ENCODE peak calls at places on chromosomes 11 and 22, in six cellular contexts. V, A, P, H, T and Z are unnamed samples.

GRCh38 chr11:125376856-125377255 is 119.2 kb downstream of the FEZ1 start:
- DNase-seq in V (no peak), A (no peak), P (no peak), H (peak; percentile 41), T (no peak), Z (no peak)

GRCh38 chr11:109422755-109423113 is 744 bp downstream of the C11orf87 start:
- DNase-seq in V (no peak), A (no peak), P (no peak), H (peak; percentile 36), T (no peak), Z (no peak)

GRCh38 chr11:65498042-65498726 is 661 bp upstream of the MALAT1 start:
- DNase-seq in V (no peak), A (peak; percentile 65), P (peak; percentile 63), H (peak; percentile 47), T (peak; percentile 72), Z (no peak)

GRCh38 chr11:58024601-58025091 is 965 bp downstream of the OR9Q1 start:
- DNase-seq in V (peak; percentile 15), A (peak; percentile 83), P (peak; percentile 1), H (peak; percentile 42), T (no peak), Z (no peak)

GRCh38 chr11:67051945-67052488 is 4.6 kb upstream of the RHOD start:
- DNase-seq in V (no peak), A (no peak), P (no peak), H (no peak), T (no peak), Z (no peak)

GRCh38 chr11:64040684-64041267 is 5.0 kb downstream of the FLRT1 start:
- DNase-seq in V (no peak), A (no peak), P (peak; percentile 38), H (no peak), T (no peak), Z (no peak)

GRCh38 chr22:46602025-46602424 is 18.2 kb upstream of the GRAMD4 start:
- DNase-seq in V (no peak), A (no peak), P (no peak), H (no peak), T (no peak), Z (no peak)

GRCh38 chr11:58977470-58977869 is 38.2 kb downstream of the GLYATL1 start:
- DNase-seq in V (no peak), A (no peak), P (no peak), H (no peak), T (no peak), Z (no peak)

GRCh38 chr11:45879803-45880685 is 5.4 kb upstream of the MAPK8IP1 start:
- DNase-seq in V (no peak), A (no peak), P (no peak), H (peak; percentile 19), T (no peak), Z (no peak)

GRCh38 chr11:3129591-3130268 is 35.4 kb downstream of the OSBPL5 start:
- DNase-seq in V (no peak), A (no peak), P (no peak), H (no peak), T (no peak), Z (no peak)

GRCh38 chr11:1113405-1114201 is 38.9 kb downstream of the MUC2 start:
- DNase-seq in V (no peak), A (peak; percentile 23), P (no peak), H (no peak), T (no peak), Z (no peak)

GRCh38 chr11:13942908-13943505 is 19.5 kb upstream of the SPON1 start:
- DNase-seq in V (no peak), A (no peak), P (no peak), H (peak; percentile 42), T (no peak), Z (no peak)

GRCh38 chr11:78414321-78415051 is 3.1 kb downstream of the GAB2 start:
- DNase-seq in V (no peak), A (no peak), P (no peak), H (no peak), T (no peak), Z (no peak)

GRCh38 chr22:34414467-34415440 is 494.5 kb upstream of the LARGE1 start:
- DNase-seq in V (no peak), A (no peak), P (peak; percentile 93), H (peak; percentile 6), T (no peak), Z (no peak)

GRCh38 chr11:114058871-114059277 is 637 bp upstream of the ZBTB16 start:
- DNase-seq in V (no peak), A (peak; percentile 55), P (no peak), H (no peak), T (no peak), Z (no peak)

GRCh38 chr11:114058026-114058706 is 1.3 kb upstream of the ZBTB16 start:
- DNase-seq in V (no peak), A (peak; percentile 71), P (peak; percentile 57), H (no peak), T (no peak), Z (no peak)

GRCh38 chr11:114056409-114056808 is 3.1 kb upstream of the ZBTB16 start:
- DNase-seq in V (no peak), A (no peak), P (no peak), H (no peak), T (no peak), Z (no peak)

GRCh38 chr11:114057605-114058004 is 1.9 kb upstream of the ZBTB16 start:
- DNase-seq in V (no peak), A (no peak), P (no peak), H (no peak), T (no peak), Z (no peak)

DNA sequence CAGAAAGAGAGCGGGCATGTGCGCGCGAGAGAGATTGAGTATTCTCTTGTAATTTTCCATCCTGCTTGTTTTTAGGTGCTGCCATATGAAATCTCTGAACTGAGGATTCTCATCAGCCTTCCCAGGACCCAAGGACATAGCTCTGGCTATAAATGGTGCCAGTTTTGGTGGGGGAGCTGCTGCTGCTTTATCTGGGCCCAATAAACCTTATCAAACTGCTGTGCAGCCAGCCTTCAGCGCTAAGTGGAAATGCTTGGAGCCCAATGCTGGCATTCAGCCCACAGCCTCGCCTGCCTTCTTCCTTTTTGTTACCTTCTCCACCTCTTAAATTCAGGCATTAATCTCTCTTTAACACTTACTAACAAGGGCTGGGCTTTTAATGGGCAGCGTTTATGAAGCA is 2.4 kb upstream of the ZBTB16 start:
- DNase-seq in V (no peak), A (peak; percentile 60), P (peak; percentile 44), H (no peak), T (no peak), Z (no peak)
- H3K27me3 ChIP-seq in V (no peaks in the 10 kb centered on the region), A (no peaks in the 10 kb centered on the region), P (peaks cover 80% of the 10 kb centered on the region), H (peaks cover 48% of the 10 kb centered on the region), T (peaks cover 16% of the 10 kb centered on the region), Z (peaks cover 40% of the 10 kb centered on the region)

DNA sequence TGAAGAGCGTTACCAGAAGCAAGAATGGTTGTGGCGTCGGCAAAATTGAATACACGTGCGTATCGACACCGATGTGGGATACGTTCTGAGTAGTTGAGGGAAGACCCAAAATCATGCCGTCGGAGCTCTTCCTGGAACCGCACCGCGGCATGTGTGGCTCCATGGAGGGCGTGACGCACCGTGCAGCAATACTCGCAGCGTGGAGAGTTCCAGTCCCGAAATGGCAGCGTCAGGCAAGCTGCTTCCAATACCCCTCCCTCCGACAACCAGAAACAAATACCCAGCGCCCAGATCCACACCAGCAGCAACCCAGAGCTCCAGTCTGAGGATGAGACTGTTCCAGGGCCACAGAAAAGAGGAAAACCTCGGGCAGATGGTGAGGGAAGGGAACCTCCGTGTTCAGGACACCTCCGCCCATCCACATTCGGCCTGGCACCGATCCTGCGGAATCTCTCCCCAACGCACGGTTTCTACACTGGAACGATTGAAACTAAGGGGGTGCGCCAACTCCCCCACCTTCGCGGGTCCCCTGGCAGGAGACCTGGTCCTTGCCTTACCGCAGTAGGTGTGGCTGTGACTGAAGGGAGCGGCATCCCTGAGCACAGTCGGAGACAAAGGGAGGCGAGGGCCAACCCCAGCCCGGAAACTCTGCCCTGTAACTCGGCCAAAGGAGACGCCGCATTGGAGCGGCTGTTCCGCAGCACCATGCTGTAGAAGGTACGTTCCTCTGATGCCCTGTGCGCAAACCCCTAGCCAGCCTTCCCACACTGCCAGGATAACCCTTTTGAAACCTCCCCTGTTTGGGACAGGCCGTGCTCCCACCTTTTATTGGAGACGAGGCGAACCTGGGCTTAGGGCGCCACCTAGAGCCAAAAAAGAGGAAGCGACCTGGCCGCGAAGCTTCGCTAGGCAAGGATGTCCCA is 28.3 kb downstream of the DBX1 start:
- DNase-seq in V (no peak), A (peak; percentile 41), P (peak; percentile 67), H (peak; percentile 36), T (peak; percentile 45), Z (no peak)
- H3K4me3 ChIP-seq in V (peak overlapping the region; percentile 74), A (peak overlapping the region; percentile 49), P (peak overlapping the region; percentile 15), H (peak overlapping the region; percentile 68), T (peak overlapping the region; percentile 63), Z (peak overlapping the region; percentile 42)

GRCh38 chr11:11622772-11623531 is 1.1 kb upstream of the GALNT18 start:
- DNase-seq in V (no peak), A (no peak), P (no peak), H (no peak), T (no peak), Z (no peak)

GRCh38 chr11:11620966-11621880 is 582 bp downstream of the GALNT18 start:
- DNase-seq in V (no peak), A (peak; percentile 58), P (peak; percentile 32), H (peak; percentile 17), T (no peak), Z (no peak)

GRCh38 chr11:11624206-11624605 is 2.4 kb upstream of the GALNT18 start:
- DNase-seq in V (no peak), A (no peak), P (no peak), H (no peak), T (no peak), Z (no peak)

GRCh38 chr11:11620251-11620965 is 1.4 kb downstream of the GALNT18 start:
- DNase-seq in V (no peak), A (peak; percentile 69), P (peak; percentile 48), H (no peak), T (no peak), Z (no peak)

GRCh38 chr11:11621881-11622706 is at the start of gene GALNT18:
- DNase-seq in V (peak; percentile 41), A (peak; percentile 95), P (peak; percentile 98), H (peak; percentile 83), T (peak; percentile 43), Z (peak; percentile 44)
- H3K27me3 ChIP-seq in V (no peaks in the 10 kb centered on the region), A (no peaks in the 10 kb centered on the region), P (peaks cover 63% of the 10 kb centered on the region), H (peaks cover 41% of the 10 kb centered on the region), T (no peaks in the 10 kb centered on the region), Z (peaks cover 9% of the 10 kb centered on the region)

GRCh38 chr22:48672387-48672786 is 1155.3 kb downstream of the BRD1 start:
- DNase-seq in V (no peak), A (no peak), P (no peak), H (no peak), T (no peak), Z (no peak)

GRCh38 chr22:48673806-48674500 is 1153.7 kb downstream of the BRD1 start:
- DNase-seq in V (no peak), A (no peak), P (no peak), H (no peak), T (no peak), Z (no peak)

GRCh38 chr22:48670317-48670716 is 1157.4 kb downstream of the BRD1 start:
- DNase-seq in V (no peak), A (no peak), P (no peak), H (no peak), T (no peak), Z (no peak)

GRCh38 chr22:48669226-48669625 is 1158.4 kb downstream of the BRD1 start:
- DNase-seq in V (no peak), A (no peak), P (no peak), H (no peak), T (no peak), Z (no peak)

DNA sequence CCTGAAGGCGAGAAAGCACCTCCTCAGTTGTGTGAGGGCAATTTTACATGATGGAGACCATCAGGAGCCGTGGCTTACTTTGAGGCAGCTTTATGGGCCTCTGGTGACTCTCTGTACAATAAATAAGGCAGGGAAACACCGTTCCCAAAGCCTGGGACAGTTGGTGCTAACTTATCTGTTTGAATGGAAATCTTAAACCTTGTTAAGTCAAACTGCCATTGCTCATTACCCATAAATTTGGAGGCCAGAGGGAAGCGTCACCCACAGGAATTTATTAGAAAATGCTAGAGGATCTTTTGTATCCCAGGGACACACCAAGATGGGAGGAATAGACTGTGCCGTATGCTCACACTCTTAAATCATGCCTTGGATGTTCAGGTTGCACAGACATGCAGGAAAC is 1156.9 kb downstream of the BRD1 start:
- DNase-seq in V (no peak), A (no peak), P (no peak), H (no peak), T (no peak), Z (no peak)
- H3K4me3 ChIP-seq in V (no peak overlapping the region), A (no peak overlapping the region), P (no peak overlapping the region), H (no peak overlapping the region), T (no peak overlapping the region), Z (no peak overlapping the region)